ENCODE peak calls at places on chromosomes 11 and 22, in six cellular contexts. W, U, Y, H, Z and R are unnamed samples.

GRCh38 chr11:87019582-87020271 is 18.0 kb upstream of the TMEM135 start:
- DNase-seq in W (no peak), U (peak), Y (no peak), H (no peak), Z (no peak), R (no peak)

GRCh38 chr11:100861221-100861620 is 174.1 kb downstream of the ARHGAP42 start:
- DNase-seq in W (no peak), U (no peak), Y (no peak), H (no peak), Z (no peak), R (no peak)

GRCh38 chr11:120167659-120168058 is 29.7 kb upstream of the TRIM29 start:
- DNase-seq in W (no peak), U (no peak), Y (no peak), H (no peak), Z (no peak), R (no peak)

GRCh38 chr22:47384977-47385376 is 622.5 kb downstream of the TBC1D22A start:
- DNase-seq in W (no peak), U (no peak), Y (no peak), H (no peak), Z (no peak), R (no peak)

GRCh38 chr22:22408269-22408668 is 100.3 kb downstream of the ZNF280B start:
- DNase-seq in W (no peak), U (no peak), Y (no peak), H (no peak), Z (no peak), R (no peak)

GRCh38 chr22:38413085-38414008 is 41.7 kb downstream of the KCNJ4 start:
- DNase-seq in W (no peak), U (peak), Y (no peak), H (no peak), Z (no peak), R (no peak)

GRCh38 chr11:19393119-19393518 is 152.4 kb upstream of the E2F8 start:
- DNase-seq in W (no peak), U (no peak), Y (no peak), H (no peak), Z (no peak), R (no peak)

GRCh38 chr22:22959147-22959827 is 71.7 kb downstream of the IGLL5 start:
- DNase-seq in W (no peak), U (no peak), Y (peak), H (peak), Z (peak), R (peak)

GRCh38 chr22:23237201-23237798 is 57.0 kb downstream of the BCR start:
- DNase-seq in W (no peak), U (no peak), Y (no peak), H (no peak), Z (no peak), R (no peak)

GRCh38 chr11:21654091-21654490 is 538.8 kb upstream of the ANO5 start:
- DNase-seq in W (no peak), U (no peak), Y (no peak), H (no peak), Z (no peak), R (no peak)

GRCh38 chr22:43681724-43682360 is 130.3 kb downstream of the EFCAB6 start:
- DNase-seq in W (no peak), U (no peak), Y (no peak), H (no peak), Z (no peak), R (no peak)

GRCh38 chr11:14583252-14584105 is 60.1 kb upstream of the PDE3B start:
- DNase-seq in W (no peak), U (no peak), Y (no peak), H (no peak), Z (no peak), R (no peak)